ENCODE peak calls at places on chromosomes 11 and 22, in five cellular contexts. G, K, U, E and P are unnamed samples.
A peak's percentile ranks its signal among the peaks of the same experiment; 100 is the strongest.

GRCh38 chr22:50419116-50419515 is 55.7 kb downstream of the SBF1 start:
- DNase-seq in G (no peak), K (no peak), E (no peak), U (no peak), P (no peak)

GRCh38 chr11:724063-724732 is 18.2 kb downstream of the EPS8L2 start:
- DNase-seq in G (no peak), U (no peak), K (no peak), E (no peak), P (no peak)

GRCh38 chr11:80718611-80719291 is 1277.9 kb upstream of the TENM4 start:
- DNase-seq in G (no peak), K (no peak), E (no peak), U (no peak), P (no peak)

GRCh38 chr22:36881504-36882245 is 20.9 kb downstream of the NCF4 start:
- DNase-seq in K (no peak), G (no peak), U (no peak), E (peak; percentile 8), P (no peak)

GRCh38 chr11:132504501-132505041 is 1027.7 kb downstream of the OPCML start:
- DNase-seq in G (no peak), E (no peak), U (no peak), K (no peak), P (no peak)

GRCh38 chr22:50485221-50486131 is 1.2 kb upstream of the MIOX start:
- DNase-seq in U (no peak), G (no peak), K (peak; percentile 3), E (no peak), P (no peak)

GRCh38 chr22:49600452-49600847 is 227.2 kb downstream of the BRD1 start:
- DNase-seq in K (no peak), E (no peak), U (no peak), G (no peak), P (no peak)

GRCh38 chr22:37647317-37647716 is 7.8 kb downstream of the SH3BP1 start:
- DNase-seq in E (no peak), U (no peak), K (no peak), G (no peak), P (no peak)

DNA sequence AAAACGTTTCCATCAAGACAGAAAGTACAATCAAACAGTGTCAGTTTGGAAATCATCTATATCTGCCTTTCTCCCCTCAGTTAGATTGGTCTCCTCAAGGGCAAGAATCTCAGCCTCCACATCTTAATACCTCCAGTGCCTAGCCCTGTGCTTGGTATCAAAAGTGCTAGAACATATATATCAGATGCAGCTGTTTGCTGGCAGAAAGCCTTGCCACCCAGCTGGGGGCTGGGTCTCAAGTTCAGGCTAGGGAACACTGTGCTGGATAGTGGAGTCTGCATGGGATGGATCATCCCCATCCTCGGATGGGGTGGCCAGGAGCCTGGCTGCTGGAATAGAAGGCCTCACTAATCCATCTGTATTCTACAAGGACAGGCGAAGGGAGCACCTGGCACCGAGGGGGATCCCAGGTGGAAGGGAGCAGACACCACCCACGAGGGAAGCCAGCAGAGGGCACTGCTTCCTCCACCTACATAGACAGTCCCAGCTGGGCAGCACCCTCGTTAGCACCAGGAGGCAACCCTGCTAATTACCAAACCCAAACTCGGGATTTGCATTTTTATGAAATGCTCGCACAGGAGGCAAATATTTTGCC is 602.2 kb downstream of the BUD13 start:
- DNase-seq in E (no peak), G (no peak), K (no peak), U (no peak), P (no peak)
- TF ChIP-seq CTCF in E (no peak), G (no peak), K (peak; percentile 61), U (peak; percentile 33), P (no peak)

GRCh38 chr22:19942886-19943664 is 1.5 kb upstream of the TXNRD2 start:
- DNase-seq in E (peak; percentile 92), U (no peak), K (no peak), G (peak; percentile 76), P (peak; percentile 95)

GRCh38 chr22:19940536-19941364 is 822 bp upstream of the COMT start:
- DNase-seq in K (no peak), G (no peak), E (no peak), U (no peak), P (peak; percentile 9)

GRCh38 chr22:19942071-19942885 is 660 bp upstream of the TXNRD2 start:
- DNase-seq in G (no peak), K (no peak), E (no peak), U (no peak), P (peak; percentile 84)

GRCh38 chr22:19941365-19942070 is at the start of the genes COMT and TXNRD2:
- DNase-seq in E (peak; percentile 59), U (peak; percentile 53), K (peak; percentile 83), G (no peak), P (peak; percentile 72)

GRCh38 chr22:19943665-19944026 is 2.0 kb upstream of the TXNRD2 start:
- DNase-seq in K (no peak), G (no peak), E (peak; percentile 89), U (no peak), P (peak; percentile 72)
- TF ChIP-seq CTCF in K (peak; percentile 8), G (no peak), E (no peak), U (no peak), P (no peak)

DNA sequence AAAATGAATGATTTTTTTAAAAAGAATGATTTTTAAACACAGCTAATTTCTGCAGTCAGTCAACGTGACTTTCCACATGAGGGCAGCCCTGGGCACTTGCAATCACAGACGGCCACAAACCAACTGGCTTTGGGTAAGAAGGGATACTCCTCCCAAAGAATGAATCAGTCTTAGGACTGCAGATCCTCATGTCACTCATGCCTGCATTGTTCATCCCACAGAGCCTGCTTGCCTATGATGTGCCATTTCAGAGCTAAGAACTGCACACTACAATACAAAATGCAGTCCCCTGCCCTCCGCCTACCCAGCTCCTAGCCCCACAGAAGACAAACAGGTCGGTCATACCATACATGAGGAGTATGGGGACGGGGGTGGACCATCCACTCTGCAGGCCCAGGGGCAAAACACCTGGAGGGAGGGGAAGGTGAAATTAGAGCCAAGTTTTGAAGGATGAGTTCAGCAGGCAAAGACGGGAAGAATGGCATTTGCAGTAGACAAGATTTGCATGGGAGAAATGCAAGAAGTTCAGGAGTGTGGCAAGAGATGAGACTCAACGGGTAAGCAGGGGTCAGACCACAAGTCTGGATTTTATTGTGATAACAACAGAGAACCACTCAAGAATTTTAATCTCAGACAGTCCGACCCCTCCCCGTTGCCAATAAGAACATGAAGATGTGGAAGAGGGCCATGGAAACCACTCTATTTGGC is 24.7 kb downstream of the PACSIN2 start:
- DNase-seq in G (no peak), E (peak; percentile 91), U (no peak), K (no peak), P (peak; percentile 90)
- TF ChIP-seq CTCF in G (peak; percentile 68), E (peak; percentile 57), U (peak; percentile 50), K (peak; percentile 9), P (peak; percentile 53)

GRCh38 chr11:26527685-26528084 is 44.4 kb downstream of the MUC15 start:
- DNase-seq in G (no peak), E (no peak), U (no peak), K (no peak), P (no peak)

GRCh38 chr11:26522912-26523610 is 49.0 kb downstream of the MUC15 start:
- DNase-seq in U (no peak), G (no peak), K (no peak), E (peak; percentile 11), P (peak; percentile 32)
- TF ChIP-seq CTCF in U (peak; percentile 59), G (peak; percentile 21), K (peak; percentile 57), E (peak; percentile 39), P (peak; percentile 41)

GRCh38 chr11:32821917-32822560 is 7.7 kb upstream of the PRRG4 start:
- DNase-seq in E (no peak), U (no peak), K (peak; percentile 10), G (no peak), P (no peak)
- TF ChIP-seq CTCF in E (no peak), U (no peak), K (no peak), G (no peak), P (no peak)

DNA sequence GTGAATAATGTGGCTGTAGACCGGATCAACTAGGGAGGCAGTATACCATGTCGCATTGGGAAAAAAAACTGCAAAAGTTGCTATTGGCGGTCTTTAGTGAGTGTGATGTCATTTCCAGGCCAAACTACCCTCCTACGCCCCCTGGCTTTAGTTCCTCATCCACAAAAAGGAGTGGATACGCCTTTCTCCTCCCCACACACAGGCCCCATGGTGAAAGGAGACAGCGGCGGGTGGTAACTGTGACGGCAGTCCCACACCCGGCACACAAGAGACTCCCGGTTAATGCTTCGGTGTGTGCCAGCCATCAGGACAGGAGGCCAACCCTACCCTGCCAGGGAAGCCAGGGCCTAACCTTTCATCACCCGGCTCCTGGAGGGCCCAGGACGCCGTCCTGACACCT is 11.0 kb downstream of the TP53I11 start:
- DNase-seq in E (no peak), G (no peak), U (peak; percentile 26), K (no peak), P (no peak)
- TF ChIP-seq CTCF in E (peak; percentile 44), G (peak; percentile 24), U (no peak), K (no peak), P (peak; percentile 22)